ENCODE peak calls at places on chromosomes 13 and 19, in ten cellular contexts. One of them, this sample, is unnamed.

GRCh38 chr19:48113190-48113917 is 2.7 kb upstream of the PLA2G4C start:
- DNase-seq in NCI-H69: peak
- DNase-seq in activated T-cell treated with anti-CD3 and anti-CD28 coated beads, Interleukin-2, amount 50 U/mL, for 72 hours: no peak
- DNase-seq in hepatic stellate cell: no peak
- DNase-seq in choroid plexus epithelial cell: peak
- DNase-seq in right atrium auricular region: no peak
- DNase-seq in progenitor cell of endocrine pancreas: no peak
- DNase-seq in AML-193: no peak
- DNase-seq in T-cell: no peak
- DNase-seq in Ammon's horn: no peak
- DNase-seq in this sample: no peak

GRCh38 chr13:113920606-113921306 is 53.1 kb downstream of the C13orf46 start:
- DNase-seq in hepatic stellate cell: no peak
- DNase-seq in right atrium auricular region: peak
- DNase-seq in Ammon's horn: no peak
- DNase-seq in choroid plexus epithelial cell: no peak
- DNase-seq in activated T-cell treated with anti-CD3 and anti-CD28 coated beads, Interleukin-2, amount 50 U/mL, for 72 hours: no peak
- DNase-seq in AML-193: no peak
- DNase-seq in T-cell: no peak
- DNase-seq in progenitor cell of endocrine pancreas: no peak
- DNase-seq in NCI-H69: no peak
- DNase-seq in this sample: no peak

GRCh38 chr13:101303512-101303911 is 112.8 kb downstream of the NALCN start:
- DNase-seq in choroid plexus epithelial cell: no peak
- DNase-seq in right atrium auricular region: no peak
- DNase-seq in hepatic stellate cell: no peak
- DNase-seq in T-cell: no peak
- DNase-seq in Ammon's horn: peak
- DNase-seq in progenitor cell of endocrine pancreas: no peak
- DNase-seq in AML-193: no peak
- DNase-seq in activated T-cell treated with anti-CD3 and anti-CD28 coated beads, Interleukin-2, amount 50 U/mL, for 72 hours: no peak
- DNase-seq in NCI-H69: no peak
- DNase-seq in this sample: peak

GRCh38 chr19:2668188-2668763 is 34.2 kb downstream of the GNG7 start:
- DNase-seq in AML-193: no peak
- DNase-seq in Ammon's horn: peak
- DNase-seq in right atrium auricular region: no peak
- DNase-seq in progenitor cell of endocrine pancreas: no peak
- DNase-seq in T-cell: no peak
- DNase-seq in choroid plexus epithelial cell: no peak
- DNase-seq in NCI-H69: no peak
- DNase-seq in activated T-cell treated with anti-CD3 and anti-CD28 coated beads, Interleukin-2, amount 50 U/mL, for 72 hours: no peak
- DNase-seq in hepatic stellate cell: no peak
- DNase-seq in this sample: no peak

GRCh38 chr13:73038064-73038463 is 20.7 kb upstream of the KLF5 start:
- DNase-seq in choroid plexus epithelial cell: no peak
- DNase-seq in NCI-H69: peak
- DNase-seq in Ammon's horn: no peak
- DNase-seq in T-cell: no peak
- DNase-seq in AML-193: no peak
- DNase-seq in progenitor cell of endocrine pancreas: no peak
- DNase-seq in activated T-cell treated with anti-CD3 and anti-CD28 coated beads, Interleukin-2, amount 50 U/mL, for 72 hours: no peak
- DNase-seq in right atrium auricular region: no peak
- DNase-seq in hepatic stellate cell: no peak
- DNase-seq in this sample: no peak

GRCh38 chr19:43966079-43966694 is 15.2 kb downstream of the ZNF221 start:
- DNase-seq in Ammon's horn: no peak
- DNase-seq in choroid plexus epithelial cell: peak
- DNase-seq in right atrium auricular region: no peak
- DNase-seq in hepatic stellate cell: no peak
- DNase-seq in progenitor cell of endocrine pancreas: no peak
- DNase-seq in T-cell: no peak
- DNase-seq in activated T-cell treated with anti-CD3 and anti-CD28 coated beads, Interleukin-2, amount 50 U/mL, for 72 hours: no peak
- DNase-seq in NCI-H69: no peak
- DNase-seq in AML-193: no peak
- DNase-seq in this sample: no peak

GRCh38 chr13:34411881-34412280 is 530.2 kb upstream of the NBEA start:
- DNase-seq in hepatic stellate cell: no peak
- DNase-seq in right atrium auricular region: no peak
- DNase-seq in progenitor cell of endocrine pancreas: no peak
- DNase-seq in Ammon's horn: no peak
- DNase-seq in activated T-cell treated with anti-CD3 and anti-CD28 coated beads, Interleukin-2, amount 50 U/mL, for 72 hours: no peak
- DNase-seq in NCI-H69: no peak
- DNase-seq in T-cell: no peak
- DNase-seq in choroid plexus epithelial cell: no peak
- DNase-seq in AML-193: no peak
- DNase-seq in this sample: no peak

GRCh38 chr13:45015300-45015699 is 26.0 kb downstream of the GPALPP1 start:
- DNase-seq in NCI-H69: no peak
- DNase-seq in hepatic stellate cell: no peak
- DNase-seq in right atrium auricular region: no peak
- DNase-seq in activated T-cell treated with anti-CD3 and anti-CD28 coated beads, Interleukin-2, amount 50 U/mL, for 72 hours: no peak
- DNase-seq in progenitor cell of endocrine pancreas: no peak
- DNase-seq in choroid plexus epithelial cell: no peak
- DNase-seq in Ammon's horn: no peak
- DNase-seq in AML-193: no peak
- DNase-seq in T-cell: no peak
- DNase-seq in this sample: no peak

GRCh38 chr19:39413903-39414608 is 1.6 kb downstream of the PLEKHG2 start:
- DNase-seq in AML-193: no peak
- DNase-seq in Ammon's horn: no peak
- DNase-seq in T-cell: no peak
- DNase-seq in right atrium auricular region: no peak
- DNase-seq in hepatic stellate cell: peak
- DNase-seq in activated T-cell treated with anti-CD3 and anti-CD28 coated beads, Interleukin-2, amount 50 U/mL, for 72 hours: no peak
- DNase-seq in choroid plexus epithelial cell: no peak
- DNase-seq in progenitor cell of endocrine pancreas: no peak
- DNase-seq in NCI-H69: no peak
- DNase-seq in this sample: no peak

GRCh38 chr19:28898279-28898678 is 314.7 kb downstream of the UQCRFS1 start:
- DNase-seq in progenitor cell of endocrine pancreas: no peak
- DNase-seq in AML-193: no peak
- DNase-seq in Ammon's horn: no peak
- DNase-seq in NCI-H69: no peak
- DNase-seq in T-cell: no peak
- DNase-seq in choroid plexus epithelial cell: no peak
- DNase-seq in hepatic stellate cell: peak
- DNase-seq in activated T-cell treated with anti-CD3 and anti-CD28 coated beads, Interleukin-2, amount 50 U/mL, for 72 hours: no peak
- DNase-seq in right atrium auricular region: no peak
- DNase-seq in this sample: no peak

GRCh38 chr19:51097166-51097736 is 11.0 kb downstream of the CTU1 start:
- DNase-seq in NCI-H69: peak
- DNase-seq in hepatic stellate cell: peak
- DNase-seq in activated T-cell treated with anti-CD3 and anti-CD28 coated beads, Interleukin-2, amount 50 U/mL, for 72 hours: peak
- DNase-seq in T-cell: peak
- DNase-seq in progenitor cell of endocrine pancreas: peak
- DNase-seq in choroid plexus epithelial cell: peak
- DNase-seq in right atrium auricular region: no peak
- DNase-seq in Ammon's horn: peak
- DNase-seq in AML-193: peak
- DNase-seq in this sample: peak

GRCh38 chr13:95924389-95924994 is 128.7 kb downstream of the UGGT2 start:
- DNase-seq in activated T-cell treated with anti-CD3 and anti-CD28 coated beads, Interleukin-2, amount 50 U/mL, for 72 hours: no peak
- DNase-seq in Ammon's horn: no peak
- DNase-seq in hepatic stellate cell: peak
- DNase-seq in AML-193: no peak
- DNase-seq in NCI-H69: peak
- DNase-seq in T-cell: no peak
- DNase-seq in right atrium auricular region: no peak
- DNase-seq in progenitor cell of endocrine pancreas: no peak
- DNase-seq in choroid plexus epithelial cell: peak
- DNase-seq in this sample: no peak

GRCh38 chr19:4528843-4529242 is 6.2 kb downstream of the PLIN5 start:
- DNase-seq in hepatic stellate cell: no peak
- DNase-seq in choroid plexus epithelial cell: no peak
- DNase-seq in AML-193: no peak
- DNase-seq in activated T-cell treated with anti-CD3 and anti-CD28 coated beads, Interleukin-2, amount 50 U/mL, for 72 hours: no peak
- DNase-seq in NCI-H69: no peak
- DNase-seq in Ammon's horn: no peak
- DNase-seq in right atrium auricular region: no peak
- DNase-seq in T-cell: no peak
- DNase-seq in progenitor cell of endocrine pancreas: no peak
- DNase-seq in this sample: no peak

This sample was measured in midbrain.